ENCODE peak calls at places on chromosomes 6 and 20, in four cellular contexts. Z, X, K and W are unnamed samples.

GRCh38 chr6:42315991-42316378 is 98.3 kb upstream of the MRPS10 start:
- DNase-seq in Z (peak; percentile 90), X (peak; percentile 99), K (no peak), W (peak; percentile 94)

GRCh38 chr20:17859616-17860232 is 108.9 kb downstream of the SNX5 start:
- DNase-seq in Z (no peak), X (no peak), K (peak; percentile 87), W (no peak)

GRCh38 chr6:2988426-2989331 is 11.0 kb upstream of the NQO2 start:
- DNase-seq in Z (peak; percentile 95), X (peak; percentile 96), K (peak; percentile 98), W (peak; percentile 58)

GRCh38 chr6:108755257-108756240 is 92.7 kb upstream of the ARMC2 start:
- DNase-seq in Z (no peak), X (peak; percentile 34), K (no peak), W (no peak)

GRCh38 chr6:36914227-36914794 is 28.6 kb downstream of the C6orf89 start:
- DNase-seq in Z (peak; percentile 73), X (peak; percentile 34), K (no peak), W (peak; percentile 22)

GRCh38 chr20:1397710-1398109 is 4.9 kb upstream of the FKBP1A start:
- DNase-seq in Z (no peak), X (no peak), K (no peak), W (no peak)

GRCh38 chr6:34867484-34867883 is 20.4 kb downstream of the TAF11 start:
- DNase-seq in Z (no peak), X (no peak), K (no peak), W (no peak)

GRCh38 chr6:147279423-147279822 is 75.2 kb downstream of the STXBP5 start:
- DNase-seq in Z (no peak), X (peak; percentile 53), K (no peak), W (peak; percentile 15)

GRCh38 chr6:3648724-3649123 is 102.8 kb downstream of the PXDC1 start:
- DNase-seq in Z (no peak), X (no peak), K (no peak), W (no peak)

GRCh38 chr20:10856237-10856636 is 182.4 kb upstream of the JAG1 start:
- DNase-seq in Z (no peak), X (peak; percentile 26), K (no peak), W (no peak)

GRCh38 chr6:169378620-169379381 is 125.2 kb upstream of the THBS2 start:
- DNase-seq in Z (no peak), X (no peak), K (no peak), W (no peak)

GRCh38 chr20:36542019-36542488 is 735 bp downstream of the MYL9 start:
- DNase-seq in Z (peak; percentile 33), X (peak; percentile 59), K (peak; percentile 61), W (no peak)

GRCh38 chr6:145749632-145750031 is 14.3 kb upstream of the EPM2A start:
- DNase-seq in Z (no peak), X (peak; percentile 85), K (no peak), W (peak; percentile 28)

GRCh38 chr6:141421378-141421777 is 711.3 kb upstream of the GJE1 start:
- DNase-seq in Z (peak; percentile 8), X (peak; percentile 89), K (no peak), W (peak; percentile 65)

GRCh38 chr6:168355716-168356522 is 36.3 kb upstream of the DACT2 start:
- DNase-seq in Z (peak; percentile 10), X (no peak), K (no peak), W (no peak)

GRCh38 chr6:12969933-12970332 is 253.4 kb downstream of the PHACTR1 start:
- DNase-seq in Z (no peak), X (peak; percentile 14), K (no peak), W (no peak)

GRCh38 chr6:9675122-9675521 is 739.8 kb downstream of the TFAP2A start:
- DNase-seq in Z (no peak), X (no peak), K (no peak), W (no peak)

GRCh38 chr6:13724174-13724573 is 12.5 kb upstream of the RANBP9 start:
- DNase-seq in Z (peak; percentile 85), X (peak; percentile 22), K (no peak), W (no peak)

GRCh38 chr6:4133941-4134838 is 1.2 kb downstream of the ECI2 start:
- DNase-seq in Z (no peak), X (peak; percentile 20), K (peak; percentile 78), W (no peak)

GRCh38 chr6:99350573-99350972 is 1.1 kb upstream of the FAXC start:
- DNase-seq in Z (no peak), X (no peak), K (no peak), W (no peak)

GRCh38 chr6:142304241-142304640 is 2.4 kb downstream of the ADGRG6 start:
- DNase-seq in Z (no peak), X (no peak), K (no peak), W (no peak)

GRCh38 chr6:90263653-90264052 is 33.0 kb downstream of the BACH2 start:
- DNase-seq in Z (no peak), X (peak; percentile 95), K (no peak), W (peak; percentile 76)

GRCh38 chr6:105001063-105001462 is 44.2 kb downstream of the LIN28B start:
- DNase-seq in Z (no peak), X (no peak), K (no peak), W (no peak)

GRCh38 chr6:13425971-13426931 is 61.1 kb downstream of the GFOD1 start:
- DNase-seq in Z (no peak), X (peak; percentile 88), K (peak; percentile 72), W (no peak)

GRCh38 chr6:44082872-44083321 is 44.4 kb downstream of the MRPL14 start:
- DNase-seq in Z (no peak), X (no peak), K (no peak), W (no peak)

GRCh38 chr6:45424628-45424955 is 46.9 kb upstream of the SUPT3H start:
- DNase-seq in Z (no peak), X (no peak), K (no peak), W (no peak)

GRCh38 chr6:68279793-68280557 is 355.1 kb upstream of the ADGRB3 start:
- DNase-seq in Z (no peak), X (peak; percentile 79), K (no peak), W (peak; percentile 69)

GRCh38 chr6:47047097-47047478 is 5.0 kb upstream of the ADGRF1 start:
- DNase-seq in Z (no peak), X (no peak), K (no peak), W (no peak)

GRCh38 chr6:47042238-47042843 is at the start of gene ADGRF1:
- DNase-seq in Z (no peak), X (peak; percentile 24), K (no peak), W (no peak)

GRCh38 chr6:47044418-47044817 is 2.3 kb upstream of the ADGRF1 start:
- DNase-seq in Z (peak; percentile 65), X (peak; percentile 81), K (no peak), W (peak; percentile 29)

GRCh38 chr6:47048638-47049037 is 6.5 kb upstream of the ADGRF1 start:
- DNase-seq in Z (no peak), X (no peak), K (no peak), W (no peak)

DNA sequence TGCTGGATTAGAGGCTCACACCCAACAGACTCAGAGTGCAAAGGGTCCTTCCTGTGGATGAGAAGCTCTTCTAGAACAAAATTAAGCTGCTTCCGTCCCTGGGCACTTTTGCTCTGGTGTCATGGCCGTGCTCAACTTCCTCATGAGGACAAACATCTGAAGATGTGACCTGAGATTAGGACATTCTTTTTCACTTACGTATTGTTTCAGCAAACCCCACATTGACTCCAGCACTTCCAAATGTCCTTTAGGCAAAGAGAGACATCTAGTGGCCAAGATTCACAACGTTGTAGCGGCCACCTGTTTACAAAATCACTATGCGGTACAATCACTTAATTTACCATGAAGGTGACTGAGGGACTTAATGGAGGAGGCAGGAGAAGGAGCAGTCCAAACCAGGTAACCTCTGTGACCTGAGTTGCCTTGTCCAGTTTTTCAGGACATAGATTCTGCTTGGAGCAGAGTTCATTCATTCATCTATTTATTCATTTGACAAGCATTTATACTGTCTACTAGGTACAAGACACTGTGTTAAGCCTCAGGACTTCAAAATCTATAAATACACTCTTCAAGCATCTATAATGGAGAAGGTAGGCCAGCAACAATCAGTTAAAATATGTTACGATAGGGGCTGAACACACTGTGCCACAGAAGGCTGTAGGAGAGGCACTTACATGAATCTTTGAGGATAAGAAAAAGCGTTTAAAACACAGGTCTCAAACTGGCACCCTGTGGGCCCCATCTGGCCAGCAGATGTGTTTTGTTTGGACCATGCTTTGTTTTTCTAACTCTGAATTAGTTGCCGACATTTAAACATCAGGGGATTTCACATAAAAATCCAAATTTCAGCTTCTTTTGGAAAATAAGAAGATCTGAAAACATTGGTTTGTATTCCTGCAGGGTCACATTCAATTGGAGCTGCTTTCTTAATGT is 5.6 kb upstream of the ADGRF1 start:
- DNase-seq in Z (peak; percentile 89), X (peak; percentile 89), K (no peak), W (peak; percentile 73)
- TF ChIP-seq CTCF in Z (peak; percentile 84), X (peak; percentile 81), K (peak; percentile 81), W (peak; percentile 78)

GRCh38 chr6:26194774-26195375 is 107.6 kb downstream of the HFE start:
- DNase-seq in Z (no peak), X (no peak), K (no peak), W (no peak)
- H3K4me3 ChIP-seq in Z (peak overlapping the region; percentile 76), X (peak overlapping the region; percentile 88), K (peak overlapping the region; percentile 56), W (peak overlapping the region; percentile 79)

GRCh38 chr6:103797738-103798137 is 1062.0 kb downstream of the HACE1 start:
- DNase-seq in Z (no peak), X (no peak), K (no peak), W (no peak)
- TF ChIP-seq CTCF in Z (peak; percentile 30), X (no peak), K (no peak), W (no peak)

DNA sequence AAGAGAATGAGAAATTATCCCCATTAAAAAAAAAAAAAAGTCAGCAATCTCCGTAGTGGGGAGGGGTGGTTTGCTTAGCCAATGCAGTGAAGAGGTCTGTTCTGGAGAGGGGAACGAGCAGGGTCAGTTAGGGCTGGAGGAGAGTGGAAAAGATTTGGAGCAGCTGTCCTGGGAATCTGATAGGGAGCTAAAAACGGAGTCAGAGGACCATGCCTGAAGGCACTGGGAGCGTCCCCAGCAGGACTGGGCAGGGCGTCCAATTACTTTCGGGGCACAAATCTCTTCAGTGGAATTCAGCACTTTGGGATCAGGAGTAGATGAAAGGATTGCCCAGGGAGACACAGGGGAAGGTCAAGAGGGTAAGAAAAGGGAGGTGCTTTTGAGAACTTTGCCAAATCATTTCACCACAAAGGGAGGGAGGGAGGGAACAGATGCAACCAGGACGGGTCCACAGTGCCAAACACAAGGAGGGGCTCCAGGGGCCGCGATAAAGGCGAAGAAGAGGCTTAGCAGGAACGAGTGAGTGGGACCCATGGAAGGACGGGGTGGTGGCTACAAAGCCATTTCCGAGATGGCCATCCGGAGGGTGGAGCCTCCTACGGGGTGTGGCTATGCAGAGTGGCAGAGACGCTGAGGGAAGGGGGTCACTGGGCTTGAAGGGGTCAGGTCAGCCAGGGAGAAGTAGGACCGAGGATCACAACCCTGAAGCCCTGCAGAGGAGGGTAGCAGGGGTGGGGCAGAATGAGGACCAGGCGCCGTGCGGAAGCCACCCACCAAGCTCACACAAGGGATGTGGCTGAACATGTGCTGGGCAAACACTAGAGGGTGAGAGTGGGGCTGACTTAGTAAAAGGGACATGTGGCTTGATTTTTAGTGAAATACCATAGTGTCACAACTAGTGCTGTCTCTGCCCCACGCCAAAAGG is 180.1 kb upstream of the RREB1 start:
- DNase-seq in Z (no peak), X (no peak), K (peak; percentile 78), W (no peak)
- H3K4me3 ChIP-seq in Z (no peak overlapping the region), X (no peak overlapping the region), K (peak overlapping the region; percentile 8), W (no peak overlapping the region)